ENCODE peak calls at places on chromosomes 11 and 22, in five cellular contexts. S, W, R, M and Y are unnamed samples.

GRCh38 chr22:36855478-36855877 is 5.3 kb upstream of the NCF4 start:
- DNase-seq in S (no peak), W (no peak), R (no peak), M (no peak), Y (no peak)

GRCh38 chr11:215581-216037 is 8.1 kb downstream of the RIC8A start:
- DNase-seq in S (no peak), W (no peak), R (peak; percentile 22), M (no peak), Y (no peak)

GRCh38 chr11:61730222-61730994 is 22.0 kb upstream of the MYRF start:
- DNase-seq in S (no peak), W (no peak), R (no peak), M (peak; percentile 73), Y (no peak)

GRCh38 chr22:45640291-45640940 is 31.2 kb upstream of the ATXN10 start:
- DNase-seq in S (no peak), W (no peak), R (no peak), M (no peak), Y (no peak)

GRCh38 chr22:49298834-49299750 is 528.6 kb downstream of the BRD1 start:
- DNase-seq in S (peak; percentile 26), W (no peak), R (no peak), M (no peak), Y (no peak)

GRCh38 chr11:1484716-1485503 is 1.7 kb downstream of the MOB2 start:
- DNase-seq in S (no peak), W (no peak), R (no peak), M (no peak), Y (no peak)

GRCh38 chr11:109858152-109858551 is 235.0 kb upstream of the ZC3H12C start:
- DNase-seq in S (no peak), W (no peak), R (no peak), M (no peak), Y (no peak)

GRCh38 chr11:36213050-36213840 is 76.0 kb downstream of the COMMD9 start:
- DNase-seq in S (no peak), W (no peak), R (no peak), M (no peak), Y (no peak)

GRCh38 chr11:8658210-8658968 is 24.1 kb downstream of the TRIM66 start:
- DNase-seq in S (no peak), W (no peak), R (peak; percentile 27), M (no peak), Y (no peak)

GRCh38 chr11:118157186-118157895 is 4.7 kb upstream of the SCN4B start:
- DNase-seq in S (no peak), W (no peak), R (no peak), M (no peak), Y (no peak)

GRCh38 chr11:66467034-66467659 is 442 bp downstream of the PELI3 start:
- DNase-seq in S (no peak), W (peak; percentile 55), R (peak; percentile 13), M (peak; percentile 35), Y (peak; percentile 83)

GRCh38 chr11:12556155-12556554 is 118.1 kb upstream of the TEAD1 start:
- DNase-seq in S (no peak), W (no peak), R (peak; percentile 58), M (no peak), Y (no peak)

GRCh38 chr11:64750361-64751054 is 6.6 kb upstream of the RASGRP2 start:
- DNase-seq in S (no peak), W (no peak), R (no peak), M (no peak), Y (no peak)

GRCh38 chr11:47245586-47246357 is 2.8 kb downstream of the ACP2 start:
- DNase-seq in S (no peak), W (no peak), R (no peak), M (no peak), Y (no peak)

GRCh38 chr11:118068206-118068944 is 8.5 kb upstream of the TMPRSS4 start:
- DNase-seq in S (no peak), W (peak; percentile 52), R (no peak), M (no peak), Y (no peak)

GRCh38 chr11:34302046-34302921 is 55.5 kb downstream of the ABTB2 start:
- DNase-seq in S (no peak), W (no peak), R (peak; percentile 82), M (peak; percentile 58), Y (peak; percentile 80)

GRCh38 chr11:2262301-2263011 is 7.9 kb downstream of the ASCL2 start:
- DNase-seq in S (no peak), W (no peak), R (no peak), M (no peak), Y (no peak)

GRCh38 chr11:61696602-61697001 is 16.4 kb downstream of the DAGLA start:
- DNase-seq in S (no peak), W (no peak), R (no peak), M (no peak), Y (no peak)

GRCh38 chr22:22902247-22902962 is 14.8 kb downstream of the IGLL5 start:
- DNase-seq in S (no peak), W (no peak), R (no peak), M (no peak), Y (no peak)

GRCh38 chr11:70142171-70142875 is 60.8 kb upstream of the FADD start:
- DNase-seq in S (no peak), W (no peak), R (no peak), M (peak; percentile 78), Y (no peak)

GRCh38 chr11:46930089-46930488 is 6.5 kb upstream of the CSTPP1 start:
- DNase-seq in S (no peak), W (no peak), R (peak; percentile 61), M (peak; percentile 63), Y (no peak)

GRCh38 chr11:75635009-75635909 is 33.6 kb downstream of the MAP6 start:
- DNase-seq in S (peak; percentile 52), W (no peak), R (peak; percentile 10), M (no peak), Y (peak; percentile 53)

GRCh38 chr11:73314121-73314948 is 6.3 kb downstream of the ARHGEF17 start:
- DNase-seq in S (no peak), W (no peak), R (peak; percentile 66), M (no peak), Y (peak; percentile 61)

GRCh38 chr11:68355471-68355870 is 43.1 kb downstream of the LRP5 start:
- DNase-seq in S (no peak), W (no peak), R (no peak), M (no peak), Y (no peak)

GRCh38 chr22:23278883-23279675 is 98.8 kb downstream of the BCR start:
- DNase-seq in S (no peak), W (no peak), R (no peak), M (peak; percentile 7), Y (peak; percentile 41)

GRCh38 chr22:37126383-37126782 is 16.9 kb upstream of the TMPRSS6 start:
- DNase-seq in S (no peak), W (no peak), R (peak; percentile 8), M (no peak), Y (no peak)

GRCh38 chr11:132444891-132445290 is 1074.5 kb downstream of the NTM start:
- DNase-seq in S (no peak), W (no peak), R (no peak), M (no peak), Y (no peak)

GRCh38 chr11:103851166-103851651 is 185.2 kb upstream of the DDI1 start:
- DNase-seq in S (no peak), W (no peak), R (peak; percentile 13), M (no peak), Y (no peak)

GRCh38 chr11:792535-792821 is 2.6 kb upstream of the CEND1 start:
- DNase-seq in S (no peak), W (no peak), R (no peak), M (no peak), Y (no peak)